ENCODE peak calls at places on chromosomes 13 and 19, in five cellular contexts. One of them, this sample, is unnamed.

GRCh38 chr19:4534836-4535658 is at the start of gene PLIN5:
- DNase-seq in HCT116: peak; percentile 65
- DNase-seq in DND-41: peak; percentile 16
- DNase-seq in IMR-90: peak; percentile 26
- DNase-seq in endothelial cell of umbilical vein: peak; percentile 48
- DNase-seq in this sample: peak; percentile 96

GRCh38 chr13:50168803-50169202 is 153.6 kb downstream of the KCNRG start:
- DNase-seq in HCT116: no peak
- DNase-seq in DND-41: no peak
- DNase-seq in IMR-90: no peak
- DNase-seq in endothelial cell of umbilical vein: no peak
- DNase-seq in this sample: no peak

GRCh38 chr19:3057275-3057714 is 5.0 kb downstream of the TLE5 start:
- DNase-seq in HCT116: no peak
- DNase-seq in DND-41: no peak
- DNase-seq in IMR-90: no peak
- DNase-seq in endothelial cell of umbilical vein: no peak
- DNase-seq in this sample: peak; percentile 96

GRCh38 chr19:46412034-46412982 is 1.1 kb downstream of the CCDC8 start:
- DNase-seq in HCT116: no peak
- DNase-seq in DND-41: no peak
- DNase-seq in IMR-90: no peak
- DNase-seq in endothelial cell of umbilical vein: no peak
- DNase-seq in this sample: peak; percentile 47

GRCh38 chr19:2424686-2425621 is 2.4 kb downstream of the TIMM13 start:
- DNase-seq in HCT116: no peak
- DNase-seq in DND-41: no peak
- DNase-seq in IMR-90: peak; percentile 69
- DNase-seq in endothelial cell of umbilical vein: peak; percentile 69
- DNase-seq in this sample: peak; percentile 96

GRCh38 chr13:42075517-42075916 is 27.1 kb downstream of the DGKH start:
- DNase-seq in HCT116: no peak
- DNase-seq in DND-41: no peak
- DNase-seq in IMR-90: no peak
- DNase-seq in endothelial cell of umbilical vein: no peak
- DNase-seq in this sample: no peak

GRCh38 chr13:112802808-112803207 is 113.0 kb downstream of the ATP11A start:
- DNase-seq in HCT116: no peak
- DNase-seq in DND-41: no peak
- DNase-seq in IMR-90: no peak
- DNase-seq in endothelial cell of umbilical vein: no peak
- DNase-seq in this sample: peak; percentile 25

GRCh38 chr13:99873141-99873540 is 98.4 kb downstream of the ZIC5 start:
- DNase-seq in HCT116: no peak
- DNase-seq in DND-41: no peak
- DNase-seq in IMR-90: no peak
- DNase-seq in endothelial cell of umbilical vein: no peak
- DNase-seq in this sample: no peak

GRCh38 chr19:35153701-35154534 is 617 bp upstream of the FXYD5 start:
- DNase-seq in HCT116: no peak
- DNase-seq in DND-41: peak; percentile 78
- DNase-seq in IMR-90: no peak
- DNase-seq in endothelial cell of umbilical vein: peak; percentile 47
- DNase-seq in this sample: peak; percentile 90

GRCh38 chr13:45773944-45774343 is 71.8 kb downstream of the CBY2 start:
- DNase-seq in HCT116: no peak
- DNase-seq in DND-41: no peak
- DNase-seq in IMR-90: no peak
- DNase-seq in endothelial cell of umbilical vein: no peak
- DNase-seq in this sample: no peak

GRCh38 chr19:38355728-38356725 is 18.3 kb upstream of the PSMD8 start:
- DNase-seq in HCT116: no peak
- DNase-seq in DND-41: no peak
- DNase-seq in IMR-90: no peak
- DNase-seq in endothelial cell of umbilical vein: no peak
- DNase-seq in this sample: no peak

GRCh38 chr13:79267560-79267959 is 138.5 kb downstream of the RBM26 start:
- DNase-seq in HCT116: no peak
- DNase-seq in DND-41: no peak
- DNase-seq in IMR-90: no peak
- DNase-seq in endothelial cell of umbilical vein: no peak
- DNase-seq in this sample: no peak

GRCh38 chr13:53206455-53206854 is 177.8 kb downstream of the OLFM4 start:
- DNase-seq in HCT116: no peak
- DNase-seq in DND-41: no peak
- DNase-seq in IMR-90: no peak
- DNase-seq in endothelial cell of umbilical vein: no peak
- DNase-seq in this sample: no peak

GRCh38 chr13:71685072-71685471 is 181.9 kb downstream of the DACH1 start:
- DNase-seq in HCT116: no peak
- DNase-seq in DND-41: no peak
- DNase-seq in IMR-90: no peak
- DNase-seq in endothelial cell of umbilical vein: no peak
- DNase-seq in this sample: no peak

GRCh38 chr13:47175172-47175806 is 278.4 kb upstream of the HTR2A start:
- DNase-seq in HCT116: no peak
- DNase-seq in DND-41: no peak
- DNase-seq in IMR-90: peak; percentile 95
- DNase-seq in endothelial cell of umbilical vein: no peak
- DNase-seq in this sample: no peak

GRCh38 chr19:45276284-45276687 is 25.2 kb downstream of the MARK4 start:
- DNase-seq in HCT116: no peak
- DNase-seq in DND-41: no peak
- DNase-seq in IMR-90: peak; percentile 29
- DNase-seq in endothelial cell of umbilical vein: no peak
- DNase-seq in this sample: peak; percentile 50

GRCh38 chr13:80473695-80474094 is 132.8 kb upstream of the SPRY2 start:
- DNase-seq in HCT116: no peak
- DNase-seq in DND-41: no peak
- DNase-seq in IMR-90: peak; percentile 18
- DNase-seq in endothelial cell of umbilical vein: peak; percentile 36
- DNase-seq in this sample: no peak

GRCh38 chr13:98535501-98536357 is 41.2 kb downstream of the STK24 start:
- DNase-seq in HCT116: no peak
- DNase-seq in DND-41: no peak
- DNase-seq in IMR-90: no peak
- DNase-seq in endothelial cell of umbilical vein: no peak
- DNase-seq in this sample: no peak

GRCh38 chr19:14127929-14128509 is 8.4 kb downstream of the ASF1B start:
- DNase-seq in HCT116: no peak
- DNase-seq in DND-41: no peak
- DNase-seq in IMR-90: no peak
- DNase-seq in endothelial cell of umbilical vein: no peak
- DNase-seq in this sample: peak; percentile 13

GRCh38 chr19:48117515-48118330 is 7.1 kb upstream of the PLA2G4C start:
- DNase-seq in HCT116: no peak
- DNase-seq in DND-41: no peak
- DNase-seq in IMR-90: no peak
- DNase-seq in endothelial cell of umbilical vein: no peak
- DNase-seq in this sample: peak; percentile 42

GRCh38 chr19:42420055-42420544 is 7.1 kb downstream of the LIPE start:
- DNase-seq in HCT116: peak; percentile 50
- DNase-seq in DND-41: peak; percentile 62
- DNase-seq in IMR-90: peak; percentile 78
- DNase-seq in endothelial cell of umbilical vein: peak; percentile 36
- DNase-seq in this sample: peak; percentile 94

GRCh38 chr19:54662730-54663129 is at the start of gene LILRB4:
- DNase-seq in HCT116: no peak
- DNase-seq in DND-41: no peak
- DNase-seq in IMR-90: no peak
- DNase-seq in endothelial cell of umbilical vein: no peak
- DNase-seq in this sample: no peak

GRCh38 chr19:17052439-17052838 is 22.8 kb downstream of the HAUS8 start:
- DNase-seq in HCT116: peak; percentile 22
- DNase-seq in DND-41: peak; percentile 27
- DNase-seq in IMR-90: peak; percentile 59
- DNase-seq in endothelial cell of umbilical vein: peak; percentile 55
- DNase-seq in this sample: peak; percentile 92

GRCh38 chr13:36057041-36057440 is 74.1 kb downstream of the DCLK1 start:
- DNase-seq in HCT116: no peak
- DNase-seq in DND-41: no peak
- DNase-seq in IMR-90: no peak
- DNase-seq in endothelial cell of umbilical vein: no peak
- DNase-seq in this sample: no peak

GRCh38 chr19:12222980-12223630 is 60.2 kb downstream of the ZNF136 start:
- DNase-seq in HCT116: no peak
- DNase-seq in DND-41: no peak
- DNase-seq in IMR-90: no peak
- DNase-seq in endothelial cell of umbilical vein: no peak
- DNase-seq in this sample: no peak

GRCh38 chr13:42836930-42837329 is 55.5 kb downstream of the FAM216B start:
- DNase-seq in HCT116: peak; percentile 4
- DNase-seq in DND-41: no peak
- DNase-seq in IMR-90: peak; percentile 51
- DNase-seq in endothelial cell of umbilical vein: peak; percentile 19
- DNase-seq in this sample: peak; percentile 45

DNA sequence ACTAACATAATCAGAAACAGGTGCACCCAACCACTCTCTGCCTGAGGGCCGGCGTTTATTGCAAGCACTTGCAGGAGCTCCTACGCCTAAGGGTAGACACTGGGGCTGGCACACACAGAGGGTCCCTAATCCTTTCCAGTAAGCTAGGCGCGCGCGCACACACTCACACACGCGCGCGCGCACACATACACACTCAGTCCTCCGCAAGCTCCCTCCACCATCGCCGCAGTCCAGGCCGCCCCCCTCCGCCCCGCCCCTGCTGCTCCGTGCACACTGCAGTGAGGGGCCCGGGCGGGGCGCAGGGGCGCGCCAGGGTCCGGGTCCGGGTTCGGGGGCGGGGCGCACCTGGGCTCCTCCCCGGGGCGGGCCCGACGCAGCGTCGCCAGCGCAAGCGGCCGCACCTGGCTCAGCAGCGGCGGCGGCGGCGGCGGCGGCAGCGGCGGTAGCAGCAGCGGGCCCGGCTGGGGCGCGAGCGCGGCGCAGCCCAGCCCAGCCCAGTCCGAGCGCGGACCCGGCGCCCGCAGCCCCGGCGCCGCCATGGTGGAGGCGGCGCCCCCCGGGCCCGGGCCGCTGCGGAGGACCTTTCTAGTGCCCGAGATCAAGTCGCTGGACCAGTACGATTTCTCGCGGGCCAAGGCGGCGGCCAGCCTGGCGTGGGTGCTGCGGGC is at the start of gene CAMSAP3:
- DNase-seq in HCT116: no peak
- DNase-seq in DND-41: no peak
- DNase-seq in IMR-90: no peak
- DNase-seq in endothelial cell of umbilical vein: no peak
- DNase-seq in this sample: peak; percentile 62
- H3K4me3 ChIP-seq in HCT116: peak within 1 kb of the TSS; percentile 64
- H3K4me3 ChIP-seq in DND-41: no peak within 1 kb of the TSS
- H3K4me3 ChIP-seq in IMR-90: peak within 1 kb of the TSS; percentile 18
- H3K4me3 ChIP-seq in endothelial cell of umbilical vein: no peak within 1 kb of the TSS
- H3K4me3 ChIP-seq in this sample: no peak within 1 kb of the TSS

DNA sequence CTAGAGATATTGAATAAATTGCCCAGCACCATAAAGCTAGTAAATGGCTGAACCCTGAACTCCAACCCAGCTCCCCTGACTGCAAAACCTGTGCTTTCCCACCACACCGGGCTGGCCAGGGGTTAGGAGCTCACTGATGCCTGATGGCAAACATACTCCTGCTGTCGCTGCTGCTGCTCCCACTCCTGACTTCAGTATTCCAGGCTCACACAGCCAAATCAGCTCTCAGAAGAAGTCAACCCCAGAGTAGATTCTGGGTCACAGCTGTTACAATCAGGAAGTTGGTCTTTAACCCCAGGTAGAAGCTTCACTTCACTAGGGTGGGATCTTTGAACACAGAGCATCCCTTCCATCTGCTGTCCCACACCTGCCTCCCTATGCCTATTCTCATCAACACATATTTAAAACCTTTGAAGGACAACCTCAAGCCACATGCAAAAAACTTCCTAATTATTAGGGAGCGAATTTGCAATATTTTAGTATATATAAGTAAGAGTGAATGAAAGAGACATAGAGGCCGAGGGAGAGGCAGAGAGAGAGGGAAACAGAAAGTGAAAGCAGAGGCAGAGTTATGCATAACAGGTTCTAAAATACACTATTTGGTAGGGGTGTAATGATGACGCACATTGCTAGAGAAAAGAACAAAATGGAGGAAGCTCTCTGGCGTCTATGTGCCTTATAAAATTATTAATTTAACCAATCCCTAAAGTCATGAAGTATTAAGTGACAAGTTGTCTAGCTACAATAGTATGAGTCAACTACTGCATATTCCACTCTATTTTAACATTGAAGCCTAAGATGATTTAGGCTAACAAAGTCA is 99.4 kb upstream of the SERP2 start:
- DNase-seq in HCT116: no peak
- DNase-seq in DND-41: peak; percentile 56
- DNase-seq in IMR-90: peak; percentile 77
- DNase-seq in endothelial cell of umbilical vein: peak; percentile 31
- DNase-seq in this sample: peak; percentile 65
- H2AFZ ChIP-seq in HCT116: peak overlapping the region; percentile 2
- H2AFZ ChIP-seq in DND-41: peak overlapping the region; percentile 77
- H2AFZ ChIP-seq in IMR-90: peak overlapping the region; percentile 65
- H2AFZ ChIP-seq in endothelial cell of umbilical vein: peak overlapping the region; percentile 58
- H2AFZ ChIP-seq in this sample: peak overlapping the region; percentile 89

GRCh38 chr13:58452123-58452623 is 820.6 kb downstream of the PCDH17 start:
- DNase-seq in HCT116: no peak
- DNase-seq in DND-41: no peak
- DNase-seq in IMR-90: no peak
- DNase-seq in endothelial cell of umbilical vein: no peak
- DNase-seq in this sample: no peak

GRCh38 chr13:58455094-58455493 is 823.5 kb downstream of the PCDH17 start:
- DNase-seq in HCT116: no peak
- DNase-seq in DND-41: no peak
- DNase-seq in IMR-90: no peak
- DNase-seq in endothelial cell of umbilical vein: no peak
- DNase-seq in this sample: no peak
- H3K4me3 ChIP-seq in HCT116: no peak overlapping the region
- H3K4me3 ChIP-seq in DND-41: no peak overlapping the region
- H3K4me3 ChIP-seq in IMR-90: no peak overlapping the region
- H3K4me3 ChIP-seq in endothelial cell of umbilical vein: no peak overlapping the region
- H3K4me3 ChIP-seq in this sample: no peak overlapping the region

GRCh38 chr13:93220073-93220472 is 6.5 kb upstream of the GPC6 start:
- DNase-seq in HCT116: no peak
- DNase-seq in DND-41: no peak
- DNase-seq in IMR-90: no peak
- DNase-seq in endothelial cell of umbilical vein: no peak
- DNase-seq in this sample: peak; percentile 15

GRCh38 chr13:93216122-93216521 is 10.5 kb upstream of the GPC6 start:
- DNase-seq in HCT116: no peak
- DNase-seq in DND-41: no peak
- DNase-seq in IMR-90: no peak
- DNase-seq in endothelial cell of umbilical vein: no peak
- DNase-seq in this sample: no peak

GRCh38 chr13:93218583-93218982 is 8.0 kb upstream of the GPC6 start:
- DNase-seq in HCT116: no peak
- DNase-seq in DND-41: no peak
- DNase-seq in IMR-90: peak; percentile 5
- DNase-seq in endothelial cell of umbilical vein: no peak
- DNase-seq in this sample: no peak

DNA sequence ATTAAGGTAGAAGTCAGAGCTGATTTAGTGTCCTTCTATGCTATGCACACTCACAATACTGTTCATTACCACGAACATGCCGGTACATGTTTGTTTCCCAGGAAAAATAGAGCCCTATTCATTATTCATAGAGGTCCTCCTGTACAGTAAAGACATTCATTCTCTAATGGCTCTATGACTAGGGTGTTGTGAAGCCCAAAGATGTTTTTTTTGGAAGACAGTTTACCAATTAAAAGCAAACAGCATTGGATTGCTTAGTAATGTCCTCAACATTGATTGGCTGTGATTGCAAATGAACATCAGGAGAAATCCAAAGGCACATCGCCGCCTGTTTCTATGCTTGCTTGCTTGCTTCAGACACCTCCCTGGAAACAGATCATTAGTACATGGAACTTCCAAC is 8.9 kb upstream of the GPC6 start:
- DNase-seq in HCT116: no peak
- DNase-seq in DND-41: no peak
- DNase-seq in IMR-90: no peak
- DNase-seq in endothelial cell of umbilical vein: no peak
- DNase-seq in this sample: peak; percentile 11
- H2AFZ ChIP-seq in HCT116: no peak overlapping the region
- H2AFZ ChIP-seq in DND-41: no peak overlapping the region
- H2AFZ ChIP-seq in IMR-90: no peak overlapping the region
- H2AFZ ChIP-seq in endothelial cell of umbilical vein: no peak overlapping the region
- H2AFZ ChIP-seq in this sample: peak overlapping the region; percentile 70